ENCODE peak calls at places on chromosome 13, in six cellular contexts. U is right cardiac atrium, H is germinal center, O is NCI-H2029, B is activated T-helper 1 cell treated with Interleukin-2 at 50 U/mL for 16 hours, V is NCI-H2171. M is an unnamed sample.

GRCh38 chr13:100478107-100478809 is 110.3 kb downstream of the GGACT start:
- DNase-seq in V (no peak), B (no peak), U (no peak), H (no peak), O (no peak), M (no peak)

GRCh38 chr13:33184530-33184929 is 101.0 kb downstream of the STARD13 start:
- DNase-seq in B (no peak), O (no peak), H (no peak), V (no peak), U (no peak), M (no peak)

GRCh38 chr13:35210234-35210633 is 266.3 kb downstream of the MAB21L1 start:
- DNase-seq in B (no peak), U (no peak), H (no peak), V (no peak), O (no peak), M (no peak)

GRCh38 chr13:114101831-114102520 is 30.4 kb downstream of the RASA3 start:
- DNase-seq in V (no peak), O (no peak), H (no peak), U (peak; percentile 42), B (no peak), M (no peak)

GRCh38 chr13:45393941-45394570 is 24.1 kb downstream of the SLC25A30 start:
- DNase-seq in H (peak; percentile 34), V (peak; percentile 58), B (no peak), U (peak; percentile 68), O (no peak), M (peak; percentile 33)

GRCh38 chr13:97141564-97142005 is 80.5 kb upstream of the MBNL2 start:
- DNase-seq in V (peak; percentile 28), U (no peak), H (no peak), B (no peak), O (peak; percentile 34), M (peak; percentile 97)

GRCh38 chr13:45162821-45163220 is 38.0 kb downstream of the KCTD4 start:
- DNase-seq in U (no peak), O (no peak), B (no peak), V (no peak), H (no peak), M (no peak)

GRCh38 chr13:96216543-96216942 is 126.6 kb downstream of the HS6ST3 start:
- DNase-seq in O (no peak), U (no peak), B (no peak), V (no peak), H (no peak), M (no peak)

GRCh38 chr13:51978836-51979556 is 32.3 kb downstream of the ATP7B start:
- DNase-seq in H (no peak), U (no peak), B (no peak), O (peak; percentile 33), V (no peak), M (no peak)

GRCh38 chr13:103195762-103196161 is 129.5 kb upstream of the SLC10A2 start:
- DNase-seq in U (no peak), B (no peak), H (no peak), O (no peak), V (no peak), M (no peak)

GRCh38 chr13:37429976-37430375 is 168.6 kb downstream of the POSTN start:
- DNase-seq in U (no peak), O (no peak), B (no peak), H (no peak), V (no peak), M (no peak)

GRCh38 chr13:70792121-70792520 is 683.9 kb upstream of the KLHL1 start:
- DNase-seq in B (no peak), V (no peak), H (no peak), U (no peak), O (no peak), M (no peak)

GRCh38 chr13:50428183-50428877 is 413.1 kb downstream of the KCNRG start:
- DNase-seq in V (peak; percentile 28), H (no peak), O (no peak), B (no peak), U (no peak), M (no peak)

GRCh38 chr13:112709825-112710783 is 20.3 kb downstream of the ATP11A start:
- DNase-seq in V (no peak), O (no peak), H (no peak), U (peak; percentile 48), B (no peak), M (no peak)

GRCh38 chr13:61414686-61415664 is 674 bp downstream of the PCDH20 start:
- DNase-seq in B (no peak), V (peak; percentile 29), O (peak; percentile 53), U (peak; percentile 66), H (no peak), M (peak; percentile 82)

GRCh38 chr13:54536112-54536511 is 1507.5 kb downstream of the OLFM4 start:
- DNase-seq in B (no peak), U (no peak), H (no peak), V (no peak), O (no peak), M (no peak)

GRCh38 chr13:99959538-99960230 is 11.9 kb downstream of the ZIC5 start:
- DNase-seq in B (no peak), V (no peak), H (no peak), O (no peak), U (no peak), M (no peak)

GRCh38 chr13:99269627-99270252 is 11.6 kb upstream of the GPR18 start:
- DNase-seq in V (peak; percentile 5), O (peak; percentile 5), B (no peak), H (no peak), U (no peak), M (peak; percentile 39)

GRCh38 chr13:111893071-111893606 is 173.8 kb upstream of the SOX1 start:
- DNase-seq in U (no peak), B (no peak), V (no peak), O (no peak), H (no peak), M (no peak)

GRCh38 chr13:36417328-36417727 is 15.0 kb upstream of the CCNA1 start:
- DNase-seq in V (no peak), H (no peak), U (no peak), O (no peak), B (no peak), M (no peak)

GRCh38 chr13:20711301-20712044 is 8.0 kb downstream of the IL17D start:
- DNase-seq in O (no peak), V (no peak), U (no peak), B (no peak), H (no peak), M (peak; percentile 12)

GRCh38 chr13:73090116-73090811 is 31.5 kb downstream of the KLF5 start:
- DNase-seq in B (no peak), H (no peak), O (peak; percentile 81), U (no peak), V (no peak), M (peak; percentile 50)

GRCh38 chr13:26377038-26377437 is 123.1 kb downstream of the CDK8 start:
- DNase-seq in V (no peak), O (no peak), H (peak; percentile 14), B (no peak), U (peak; percentile 35), M (peak; percentile 3)

GRCh38 chr13:110815471-110816204 is 99.2 kb downstream of the ANKRD10 start:
- DNase-seq in V (no peak), B (no peak), U (no peak), O (peak; percentile 95), H (no peak), M (peak; percentile 75)

GRCh38 chr13:35767256-35767981 is 290.9 kb upstream of the MAB21L1 start:
- DNase-seq in H (no peak), O (no peak), V (peak; percentile 66), U (no peak), B (no peak), M (no peak)

GRCh38 chr13:50945669-50946068 is 36.1 kb downstream of the RNASEH2B start:
- DNase-seq in U (no peak), H (no peak), V (no peak), B (no peak), O (no peak), M (no peak)

GRCh38 chr13:100392709-100393630 is 195.6 kb downstream of the GGACT start:
- DNase-seq in O (no peak), H (no peak), B (peak; percentile 11), U (peak; percentile 79), V (no peak), M (peak; percentile 42)

GRCh38 chr13:110914293-110915056 is 394 bp downstream of the ANKRD10 start:
- DNase-seq in B (peak; percentile 61), H (peak; percentile 84), U (peak; percentile 96), O (peak; percentile 79), V (peak; percentile 77), M (peak; percentile 84)

GRCh38 chr13:33349996-33350826 is 64.7 kb upstream of the STARD13 start:
- DNase-seq in H (no peak), U (peak; percentile 87), O (no peak), B (no peak), V (no peak), M (no peak)

GRCh38 chr13:44141213-44141724 is 232.4 kb upstream of the SERP2 start:
- DNase-seq in U (peak; percentile 43), V (no peak), B (no peak), H (peak; percentile 21), O (no peak), M (no peak)

GRCh38 chr13:84867246-84867645 is 932.0 kb downstream of the SLITRK6 start:
- DNase-seq in B (no peak), V (no peak), H (no peak), U (no peak), O (no peak), M (peak; percentile 63)

GRCh38 chr13:31038834-31039552 is 106.5 kb downstream of the TEX26 start:
- DNase-seq in H (peak; percentile 27), B (no peak), O (no peak), V (no peak), U (no peak), M (no peak)

GRCh38 chr13:112643759-112644459 is 45.9 kb upstream of the ATP11A start:
- DNase-seq in B (no peak), H (no peak), V (no peak), O (peak; percentile 57), U (no peak), M (peak; percentile 38)

GRCh38 chr13:46728777-46729176 is 68.2 kb downstream of the ESD start:
- DNase-seq in V (no peak), O (no peak), U (no peak), B (no peak), H (peak; percentile 10), M (no peak)

GRCh38 chr13:98877936-98878335 is 99.9 kb downstream of the DOCK9 start:
- DNase-seq in B (no peak), V (no peak), H (no peak), U (no peak), O (no peak), M (no peak)